ENCODE peak calls at places on chromosomes 4 and X, in four cellular contexts. One of them, this sample, is unnamed.

GRCh38 chrX:80489166-80489565 is 68.9 kb downstream of the TENT5D start:
- DNase-seq in astrocyte: no peak
- DNase-seq in heart left ventricle: no peak
- DNase-seq in psoas muscle: no peak
- DNase-seq in this sample: no peak

GRCh38 chr4:182697094-182697493 is 220.1 kb downstream of the DCTD start:
- DNase-seq in heart left ventricle: no peak
- DNase-seq in astrocyte: no peak
- DNase-seq in psoas muscle: no peak
- DNase-seq in this sample: no peak

GRCh38 chrX:132631579-132632232 is 142.9 kb upstream of the MBNL3 start:
- DNase-seq in psoas muscle: no peak
- DNase-seq in heart left ventricle: no peak
- DNase-seq in astrocyte: no peak
- DNase-seq in this sample: no peak

GRCh38 chr4:69026974-69027373 is 69.3 kb upstream of the UGT2B7 start:
- DNase-seq in heart left ventricle: no peak
- DNase-seq in psoas muscle: no peak
- DNase-seq in astrocyte: no peak
- DNase-seq in this sample: no peak

GRCh38 chr4:178165909-178166308 is 723.7 kb upstream of the AGA start:
- DNase-seq in psoas muscle: no peak
- DNase-seq in astrocyte: no peak
- DNase-seq in heart left ventricle: no peak
- DNase-seq in this sample: no peak

GRCh38 chrX:66676413-66676812 is 37.5 kb upstream of the EDA2R start:
- DNase-seq in heart left ventricle: no peak
- DNase-seq in psoas muscle: no peak
- DNase-seq in astrocyte: peak; percentile 58
- DNase-seq in this sample: no peak

GRCh38 chr4:86498560-86499166 is 95.5 kb upstream of the PTPN13 start:
- DNase-seq in heart left ventricle: no peak
- DNase-seq in astrocyte: peak; percentile 61
- DNase-seq in psoas muscle: no peak
- DNase-seq in this sample: peak; percentile 51

GRCh38 chr4:3732076-3733028 is 33.8 kb upstream of the ADRA2C start:
- DNase-seq in heart left ventricle: no peak
- DNase-seq in astrocyte: no peak
- DNase-seq in psoas muscle: no peak
- DNase-seq in this sample: no peak

GRCh38 chr4:154911097-154911496 is 130.0 kb downstream of the RBM46 start:
- DNase-seq in heart left ventricle: no peak
- DNase-seq in astrocyte: no peak
- DNase-seq in psoas muscle: no peak
- DNase-seq in this sample: no peak

GRCh38 chr4:10114147-10114546 is 2.5 kb downstream of the WDR1 start:
- DNase-seq in psoas muscle: no peak
- DNase-seq in heart left ventricle: no peak
- DNase-seq in astrocyte: no peak
- DNase-seq in this sample: peak; percentile 84

GRCh38 chrX:153717445-153717844 is 6.7 kb downstream of the BCAP31 start:
- DNase-seq in psoas muscle: no peak
- DNase-seq in astrocyte: no peak
- DNase-seq in heart left ventricle: no peak
- DNase-seq in this sample: no peak

GRCh38 chr4:168812806-168813205 is 197.2 kb downstream of the CBR4 start:
- DNase-seq in heart left ventricle: no peak
- DNase-seq in psoas muscle: no peak
- DNase-seq in astrocyte: peak; percentile 61
- DNase-seq in this sample: no peak

DNA sequence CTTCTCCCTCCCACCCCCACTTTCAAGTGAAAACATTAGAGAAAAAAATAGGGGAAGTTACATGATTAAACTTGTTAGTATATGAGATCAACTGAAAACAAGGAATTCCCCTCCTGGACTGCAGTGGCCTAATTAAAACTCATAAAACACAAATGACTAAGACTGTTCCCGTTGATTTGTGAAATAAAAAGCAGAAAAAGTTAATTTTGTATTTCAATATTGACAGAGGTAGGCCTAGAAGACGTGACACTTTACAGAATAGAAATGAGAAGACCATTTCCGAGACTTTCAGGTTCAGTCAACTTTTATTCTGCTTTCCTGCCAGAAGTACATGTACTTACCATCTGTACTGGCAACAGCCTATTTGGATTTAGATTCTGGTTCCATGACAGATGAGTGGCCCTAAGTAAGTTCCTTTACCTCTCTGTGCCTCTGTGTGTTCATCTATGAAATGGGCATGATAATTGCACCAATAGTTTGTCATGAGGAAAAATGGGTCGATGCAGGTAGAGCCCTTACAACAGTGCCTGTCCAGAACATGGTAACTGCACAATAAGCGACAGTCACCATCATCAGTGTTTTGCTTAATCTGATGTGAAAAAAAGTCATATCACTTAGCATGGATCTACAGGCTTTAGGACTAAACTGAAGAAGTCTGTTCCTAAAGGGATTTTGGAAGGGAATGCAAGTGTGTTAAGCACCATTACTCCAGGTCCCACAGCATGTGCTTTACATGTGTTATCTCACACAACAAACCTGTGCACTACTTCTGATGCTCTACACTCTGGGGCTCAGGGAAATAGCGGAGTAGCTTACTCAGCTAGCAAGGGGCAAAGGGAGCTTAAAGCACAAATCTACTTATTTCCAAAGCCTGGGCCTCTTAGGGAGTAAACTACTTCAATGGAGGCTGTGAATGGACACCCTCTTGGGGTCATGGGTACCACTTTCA is 562.3 kb upstream of the DIPK2B start:
- DNase-seq in astrocyte: peak; percentile 27
- DNase-seq in heart left ventricle: no peak
- DNase-seq in psoas muscle: no peak
- DNase-seq in this sample: no peak
- H3K4me1 ChIP-seq in astrocyte: peaks cover 55% of the 10 kb centered on the region
- H3K4me1 ChIP-seq in heart left ventricle: peaks cover 3% of the 10 kb centered on the region
- H3K4me1 ChIP-seq in psoas muscle: no peaks in the 10 kb centered on the region
- H3K4me1 ChIP-seq in this sample: peaks cover 73% of the 10 kb centered on the region

GRCh38 chr4:124433044-124433443 is 279.5 kb downstream of the ANKRD50 start:
- DNase-seq in astrocyte: no peak
- DNase-seq in psoas muscle: no peak
- DNase-seq in heart left ventricle: no peak
- DNase-seq in this sample: no peak

GRCh38 chr4:124431663-124432192 is 280.8 kb downstream of the ANKRD50 start:
- DNase-seq in heart left ventricle: no peak
- DNase-seq in astrocyte: peak; percentile 12
- DNase-seq in psoas muscle: no peak
- DNase-seq in this sample: no peak

GRCh38 chr4:124435276-124435675 is 277.3 kb downstream of the ANKRD50 start:
- DNase-seq in psoas muscle: no peak
- DNase-seq in heart left ventricle: no peak
- DNase-seq in astrocyte: no peak
- DNase-seq in this sample: no peak

GRCh38 chr4:124432500-124432899 is 280.0 kb downstream of the ANKRD50 start:
- DNase-seq in astrocyte: peak; percentile 72
- DNase-seq in heart left ventricle: no peak
- DNase-seq in psoas muscle: no peak
- DNase-seq in this sample: peak; percentile 74

DNA sequence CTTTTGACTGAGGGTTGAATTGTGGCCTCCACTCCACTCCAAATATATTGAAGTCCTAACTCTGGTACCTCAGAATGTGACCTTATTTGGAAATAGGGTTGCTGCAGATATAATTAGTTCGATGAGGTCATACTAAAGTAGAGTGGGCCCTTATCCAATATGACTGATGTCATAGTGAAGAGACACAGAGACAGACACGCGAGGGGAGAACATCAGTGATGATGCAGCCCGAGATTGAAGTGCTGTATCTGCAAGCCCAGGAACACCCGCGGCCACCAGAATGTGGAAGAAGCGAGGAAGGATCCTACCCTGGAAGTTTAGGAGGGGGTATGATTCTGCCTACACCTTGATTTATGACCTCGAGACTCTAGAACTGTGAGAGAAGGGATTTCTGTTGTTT is 279.0 kb downstream of the ANKRD50 start:
- DNase-seq in heart left ventricle: no peak
- DNase-seq in psoas muscle: no peak
- DNase-seq in astrocyte: peak; percentile 16
- DNase-seq in this sample: no peak
- H3K4me1 ChIP-seq in heart left ventricle: peaks cover 10% of the 10 kb centered on the region
- H3K4me1 ChIP-seq in psoas muscle: no peaks in the 10 kb centered on the region
- H3K4me1 ChIP-seq in astrocyte: peaks cover 5% of the 10 kb centered on the region
- H3K4me1 ChIP-seq in this sample: peaks cover 24% of the 10 kb centered on the region

DNA sequence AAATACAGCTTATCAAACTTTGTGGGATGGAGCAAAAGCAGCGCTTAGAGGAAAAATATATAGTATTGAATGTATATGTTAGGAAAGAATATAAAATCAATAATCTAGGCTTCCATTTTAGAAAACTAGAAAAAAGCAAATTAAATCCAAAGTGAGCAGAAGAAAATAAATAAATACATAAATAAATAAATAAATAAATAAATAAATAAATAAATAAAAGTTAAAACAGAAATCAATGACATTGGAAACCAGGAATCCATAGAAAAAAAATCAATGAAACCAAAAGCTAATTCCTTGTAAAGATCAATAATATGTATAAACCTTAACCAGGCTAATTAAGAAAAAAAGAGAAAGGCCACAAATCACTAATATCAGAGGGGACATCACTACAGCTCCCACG is 141.8 kb upstream of the C1QTNF7 start:
- DNase-seq in psoas muscle: no peak
- DNase-seq in heart left ventricle: no peak
- DNase-seq in astrocyte: no peak
- DNase-seq in this sample: no peak
- H3K4me1 ChIP-seq in psoas muscle: no peaks in the 10 kb centered on the region
- H3K4me1 ChIP-seq in heart left ventricle: no peaks in the 10 kb centered on the region
- H3K4me1 ChIP-seq in astrocyte: no peaks in the 10 kb centered on the region
- H3K4me1 ChIP-seq in this sample: no peaks in the 10 kb centered on the region

GRCh38 chr4:54017308-54017707 is 47.1 kb downstream of the CHIC2 start:
- DNase-seq in psoas muscle: no peak
- DNase-seq in astrocyte: no peak
- DNase-seq in heart left ventricle: no peak
- DNase-seq in this sample: no peak

GRCh38 chr4:54017974-54018373 is 46.4 kb downstream of the CHIC2 start:
- DNase-seq in psoas muscle: no peak
- DNase-seq in astrocyte: no peak
- DNase-seq in heart left ventricle: no peak
- DNase-seq in this sample: no peak

GRCh38 chr4:54016504-54016903 is 47.9 kb downstream of the CHIC2 start:
- DNase-seq in heart left ventricle: no peak
- DNase-seq in psoas muscle: no peak
- DNase-seq in astrocyte: no peak
- DNase-seq in this sample: no peak

GRCh38 chr4:54015421-54016065 is 48.9 kb downstream of the CHIC2 start:
- DNase-seq in astrocyte: no peak
- DNase-seq in psoas muscle: no peak
- DNase-seq in heart left ventricle: no peak
- DNase-seq in this sample: no peak

DNA sequence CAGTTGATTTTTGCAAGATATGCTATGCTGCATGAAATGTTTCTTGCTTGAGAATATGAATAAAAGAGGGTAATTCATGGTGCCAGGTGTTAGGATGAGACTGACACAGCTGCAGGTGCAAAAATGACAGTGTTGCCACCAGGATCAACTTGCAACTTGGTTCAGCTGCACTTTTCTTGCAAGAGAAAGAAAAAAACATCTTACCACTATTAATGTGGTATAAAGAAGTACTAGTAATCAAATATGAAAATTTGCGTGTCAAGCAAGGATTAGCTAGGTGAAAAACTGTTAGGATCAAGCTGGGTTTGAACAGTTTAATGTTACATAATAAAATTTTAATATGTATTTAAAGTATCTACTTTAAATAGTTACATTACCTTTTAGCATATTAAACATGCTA is 49.6 kb downstream of the CHIC2 start:
- DNase-seq in psoas muscle: no peak
- DNase-seq in astrocyte: no peak
- DNase-seq in heart left ventricle: no peak
- DNase-seq in this sample: no peak
- H3K4me1 ChIP-seq in psoas muscle: no peaks in the 10 kb centered on the region
- H3K4me1 ChIP-seq in astrocyte: no peaks in the 10 kb centered on the region
- H3K4me1 ChIP-seq in heart left ventricle: no peaks in the 10 kb centered on the region
- H3K4me1 ChIP-seq in this sample: no peaks in the 10 kb centered on the region

GRCh38 chrX:10048076-10048475 is 80.9 kb downstream of the CLDN34 start:
- DNase-seq in psoas muscle: no peak
- DNase-seq in heart left ventricle: no peak
- DNase-seq in astrocyte: no peak
- DNase-seq in this sample: no peak
- H3K4me1 ChIP-seq in psoas muscle: peaks cover 20% of the 10 kb centered on the region
- H3K4me1 ChIP-seq in heart left ventricle: peaks cover 84% of the 10 kb centered on the region
- H3K4me1 ChIP-seq in astrocyte: peaks cover 9% of the 10 kb centered on the region
- H3K4me1 ChIP-seq in this sample: no peaks in the 10 kb centered on the region

GRCh38 chr4:47744843-47745382 is 93.0 kb downstream of the CORIN start:
- DNase-seq in psoas muscle: no peak
- DNase-seq in heart left ventricle: no peak
- DNase-seq in astrocyte: no peak
- DNase-seq in this sample: no peak
- H3K4me1 ChIP-seq in psoas muscle: no peaks in the 10 kb centered on the region
- H3K4me1 ChIP-seq in heart left ventricle: no peaks in the 10 kb centered on the region
- H3K4me1 ChIP-seq in astrocyte: no peaks in the 10 kb centered on the region
- H3K4me1 ChIP-seq in this sample: no peaks in the 10 kb centered on the region

GRCh38 chr4:28508649-28509048 is 1648.0 kb downstream of the STIM2 start:
- DNase-seq in psoas muscle: no peak
- DNase-seq in heart left ventricle: no peak
- DNase-seq in astrocyte: no peak
- DNase-seq in this sample: no peak
- H3K4me1 ChIP-seq in psoas muscle: no peaks in the 10 kb centered on the region
- H3K4me1 ChIP-seq in heart left ventricle: no peaks in the 10 kb centered on the region
- H3K4me1 ChIP-seq in astrocyte: no peaks in the 10 kb centered on the region
- H3K4me1 ChIP-seq in this sample: no peaks in the 10 kb centered on the region

DNA sequence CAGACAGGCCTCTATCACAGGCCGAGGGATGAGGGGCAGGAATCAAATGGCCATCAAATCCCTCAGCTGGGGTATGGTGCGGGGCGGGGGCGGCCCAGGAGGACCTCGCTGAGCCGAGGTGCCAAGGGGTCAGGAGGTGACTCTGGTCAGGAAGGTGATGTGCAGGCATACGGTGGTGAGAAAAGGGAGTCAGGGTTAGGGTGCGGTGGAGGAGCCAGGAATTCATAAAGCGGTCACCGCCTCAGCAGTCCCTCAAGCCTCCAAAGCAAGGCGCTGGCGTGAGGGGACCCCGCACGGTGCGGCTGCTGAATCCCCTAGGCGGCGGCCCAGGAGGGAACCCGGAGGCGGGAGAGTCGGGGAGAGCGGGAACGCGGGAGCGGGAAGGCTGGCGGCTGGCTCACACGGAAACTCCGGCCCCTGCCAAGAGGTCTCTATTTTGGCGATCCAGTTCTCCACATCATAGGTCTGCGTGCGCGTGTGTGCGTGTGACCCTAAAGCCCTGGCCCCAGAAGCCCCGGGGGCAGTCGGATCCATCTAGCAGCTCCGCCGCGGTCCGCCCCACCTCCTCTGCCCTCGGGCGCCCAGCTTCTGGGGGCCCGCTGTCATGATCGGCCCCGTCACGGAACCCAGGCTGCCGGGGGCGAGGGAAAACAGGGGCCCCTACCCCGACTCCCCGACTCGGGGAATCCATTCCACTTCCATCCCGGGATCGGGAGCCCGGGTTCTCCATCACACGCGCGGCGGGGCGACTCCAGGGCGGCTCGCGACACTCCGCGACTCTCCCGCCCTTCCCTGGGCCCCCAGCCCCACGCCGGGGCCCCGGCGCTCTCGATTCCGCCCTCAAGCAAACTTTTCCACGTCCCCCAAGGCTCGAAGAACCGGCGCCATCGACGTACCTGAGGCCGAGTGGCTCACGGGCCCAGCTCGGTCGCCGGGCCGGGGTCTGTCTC is 593 bp downstream of the ELF4 start:
- DNase-seq in psoas muscle: peak; percentile 24
- DNase-seq in astrocyte: no peak
- DNase-seq in heart left ventricle: no peak
- DNase-seq in this sample: peak; percentile 90
- H3K4me1 ChIP-seq in psoas muscle: no peaks in the 10 kb centered on the region
- H3K4me1 ChIP-seq in astrocyte: peaks cover 30% of the 10 kb centered on the region
- H3K4me1 ChIP-seq in heart left ventricle: peaks cover 7% of the 10 kb centered on the region
- H3K4me1 ChIP-seq in this sample: peaks cover 30% of the 10 kb centered on the region